ENCODE peak calls at places on chromosomes 1 and 21, in six cellular contexts. E is progenitor cell of endocrine pancreas; S is COR-L47; J is stimulated activated naive CD8-positive, alpha-beta T cell treated with anti-CD3 and anti-CD28 coated beads, Interleukin-15, Interleukin-2, amounts not matched to agents 100 U/mL and 50 U/mL, for 24 hours; O is NT2/D1; U is AG09319. M is an unnamed sample.

GRCh38 chr1:117095237-117095636 is 26.3 kb downstream of the TRIM45 start:
- DNase-seq in U (peak; percentile 24), S (no peak), E (no peak), J (no peak), O (no peak), M (peak; percentile 82)

GRCh38 chr1:7384121-7384520 is 387.0 kb upstream of the VAMP3 start:
- DNase-seq in O (no peak), J (no peak), U (no peak), E (no peak), S (no peak), M (no peak)

GRCh38 chr1:236623371-236624166 is 19.3 kb upstream of the HEATR1 start:
- DNase-seq in E (no peak), O (peak; percentile 78), S (no peak), U (no peak), J (no peak), M (peak; percentile 66)

GRCh38 chr1:174963547-174964125 is 36.1 kb upstream of the CACYBP start:
- DNase-seq in S (no peak), O (no peak), U (no peak), E (no peak), J (no peak), M (peak; percentile 44)

GRCh38 chr1:235391879-235392278 is 24.7 kb downstream of the TBCE start:
- DNase-seq in E (no peak), J (no peak), O (no peak), U (no peak), S (no peak), M (peak; percentile 40)

GRCh38 chr1:46492871-46493270 is 3.2 kb downstream of the DMBX1 start:
- DNase-seq in E (no peak), J (no peak), O (no peak), S (no peak), U (no peak), M (no peak)

GRCh38 chr21:45598109-45598508 is 45.4 kb upstream of the PCBP3 start:
- DNase-seq in S (no peak), O (no peak), U (no peak), J (no peak), E (no peak), M (no peak)

GRCh38 chr1:240492832-240493440 is 119.0 kb downstream of the GREM2 start:
- DNase-seq in O (peak; percentile 38), U (no peak), J (no peak), S (peak; percentile 32), E (peak; percentile 29), M (no peak)

GRCh38 chr1:204493145-204493881 is 1.3 kb downstream of the PIK3C2B start:
- DNase-seq in S (no peak), U (peak; percentile 75), O (no peak), J (no peak), E (no peak), M (peak; percentile 67)

GRCh38 chr1:910311-910880 is 13.3 kb upstream of the SAMD11 start:
- DNase-seq in U (no peak), S (no peak), E (peak; percentile 9), O (no peak), J (no peak), M (peak; percentile 40)

GRCh38 chr1:232805269-232806070 is at the start of gene MAP10:
- DNase-seq in E (peak; percentile 24), O (no peak), U (no peak), J (peak; percentile 81), S (peak; percentile 73), M (peak; percentile 84)

GRCh38 chr1:200973937-200974657 is 49.4 kb downstream of the KIF21B start:
- DNase-seq in O (no peak), S (peak; percentile 42), E (no peak), U (no peak), J (no peak), M (no peak)

GRCh38 chr1:153217212-153217611 is at the start of gene PRR9:
- DNase-seq in U (no peak), E (no peak), S (no peak), J (no peak), O (no peak), M (peak; percentile 5)

GRCh38 chr1:115557715-115558114 is 84.1 kb upstream of the VANGL1 start:
- DNase-seq in U (no peak), J (no peak), S (peak; percentile 71), E (no peak), O (no peak), M (no peak)

GRCh38 chr1:1092890-1093609 is 18.9 kb upstream of the RNF223 start:
- DNase-seq in O (no peak), E (no peak), S (no peak), U (no peak), J (peak; percentile 3), M (no peak)

GRCh38 chr1:41368801-41369200 is 7.6 kb downstream of the FOXO6 start:
- DNase-seq in J (no peak), E (no peak), U (no peak), S (no peak), O (no peak), M (no peak)

GRCh38 chr1:24294757-24295371 is 24.3 kb upstream of the GRHL3 start:
- DNase-seq in U (peak; percentile 58), O (no peak), E (no peak), J (no peak), S (no peak), M (peak; percentile 96)

GRCh38 chr1:111963985-111964738 is 25.3 kb downstream of the KCND3 start:
- DNase-seq in O (peak; percentile 55), U (no peak), E (no peak), S (no peak), J (no peak), M (no peak)

GRCh38 chr1:41378999-41379740 is 17.9 kb downstream of the FOXO6 start:
- DNase-seq in J (no peak), E (no peak), U (no peak), S (no peak), O (no peak), M (no peak)